ENCODE peak calls at places on chromosomes 16 and 17, in five cellular contexts. H is RWPE1, U is heart left ventricle, O is left ventricle myocardium inferior, Z is left lung. X is an unnamed sample.

GRCh38 chr16:88830783-88831182 is 19.1 kb upstream of the APRT start:
- DNase-seq in Z (no peak), H (no peak), U (no peak), O (no peak), X (no peak)

GRCh38 chr16:10981697-10982216 is 37.4 kb downstream of the CLEC16A start:
- DNase-seq in U (no peak), H (no peak), Z (no peak), O (no peak), X (no peak)

GRCh38 chr16:87255866-87256265 is 61.3 kb downstream of the C16orf95 start:
- DNase-seq in H (no peak), O (no peak), U (no peak), Z (no peak), X (no peak)

GRCh38 chr16:4003166-4003565 is 113.1 kb downstream of the ADCY9 start:
- DNase-seq in U (no peak), Z (no peak), H (no peak), O (no peak), X (peak; percentile 51)

GRCh38 chr17:48131216-48131824 is 23.8 kb downstream of the SNX11 start:
- DNase-seq in H (peak; percentile 67), U (peak; percentile 60), O (no peak), Z (no peak), X (no peak)

GRCh38 chr17:30454635-30455034 is 22.6 kb upstream of the GOSR1 start:
- DNase-seq in U (no peak), Z (no peak), H (no peak), O (no peak), X (no peak)

GRCh38 chr16:58661199-58661830 is 23.3 kb downstream of the SLC38A7 start:
- DNase-seq in Z (peak; percentile 46), H (peak; percentile 86), U (peak; percentile 52), O (peak; percentile 27), X (no peak)

GRCh38 chr16:31064882-31065461 is 9.1 kb downstream of the ZNF668 start:
- DNase-seq in O (peak; percentile 68), U (peak; percentile 62), Z (no peak), H (peak; percentile 79), X (no peak)

GRCh38 chr17:17757944-17758343 is 76.7 kb downstream of the RAI1 start:
- DNase-seq in H (no peak), U (no peak), O (no peak), Z (no peak), X (peak; percentile 49)

GRCh38 chr16:63403792-63404191 is 1367.6 kb upstream of the CDH8 start:
- DNase-seq in U (no peak), O (no peak), H (no peak), Z (no peak), X (peak; percentile 37)

GRCh38 chr16:22659933-22660332 is 149.2 kb downstream of the NPIPB5 start:
- DNase-seq in H (no peak), O (no peak), U (no peak), Z (no peak), X (no peak)

GRCh38 chr16:61500851-61501250 is 535.4 kb downstream of the CDH8 start:
- DNase-seq in O (no peak), U (no peak), Z (no peak), H (no peak), X (no peak)

GRCh38 chr16:27285676-27286196 is 17.2 kb upstream of the NSMCE1 start:
- DNase-seq in Z (peak; percentile 53), U (peak; percentile 34), H (no peak), O (no peak), X (no peak)

GRCh38 chr17:19288453-19288852 is 51.3 kb downstream of the EPN2 start:
- DNase-seq in O (no peak), Z (no peak), H (no peak), U (no peak), X (no peak)

GRCh38 chr16:11670171-11671131 is 2.2 kb downstream of the SNN start:
- DNase-seq in Z (no peak), H (no peak), U (no peak), O (no peak), X (peak; percentile 76)

GRCh38 chr17:34413443-34414076 is 50.5 kb upstream of the CCL1 start:
- DNase-seq in H (no peak), Z (no peak), U (no peak), O (no peak), X (no peak)

GRCh38 chr16:67163164-67163902 is 1.2 kb upstream of the HSF4 start:
- DNase-seq in U (peak; percentile 63), Z (no peak), O (peak; percentile 68), H (no peak), X (peak; percentile 84)

GRCh38 chr17:82252511-82253178 is 20.9 kb downstream of the CSNK1D start:
- DNase-seq in Z (no peak), H (no peak), U (no peak), O (no peak), X (no peak)

GRCh38 chr17:7997186-7997585 is 5.2 kb upstream of the GUCY2D start:
- DNase-seq in H (no peak), O (peak; percentile 33), U (peak; percentile 39), Z (no peak), X (peak; percentile 5)

GRCh38 chr17:68600881-68601564 is at the start of gene FAM20A:
- DNase-seq in O (peak; percentile 58), H (no peak), Z (peak; percentile 79), U (peak; percentile 69), X (peak; percentile 86)

GRCh38 chr17:17847102-17847501 is 10.3 kb upstream of the SREBF1 start:
- DNase-seq in H (no peak), U (no peak), Z (no peak), O (no peak), X (no peak)

GRCh38 chr16:89711601-89712475 is 8.9 kb downstream of the VPS9D1 start:
- DNase-seq in U (no peak), O (no peak), H (peak; percentile 97), Z (no peak), X (peak; percentile 84)

GRCh38 chr17:42806249-42806648 is 7.6 kb downstream of the CNTD1 start:
- DNase-seq in H (no peak), U (no peak), Z (no peak), O (no peak), X (no peak)

GRCh38 chr17:57455063-57455914 is 199.0 kb downstream of the MSI2 start:
- DNase-seq in Z (no peak), H (no peak), U (no peak), O (no peak), X (no peak)

GRCh38 chr17:30600830-30601494 is 123.8 kb downstream of the GOSR1 start:
- DNase-seq in U (no peak), H (peak; percentile 44), O (no peak), Z (no peak), X (no peak)

GRCh38 chr16:49181812-49182211 is 99.8 kb downstream of the CBLN1 start:
- DNase-seq in U (no peak), O (no peak), Z (no peak), H (no peak), X (no peak)

GRCh38 chr16:11308493-11309283 is 27.6 kb upstream of the PRM1 start:
- DNase-seq in U (no peak), Z (no peak), H (no peak), O (no peak), X (peak; percentile 93)

GRCh38 chr16:11349599-11350276 is 4.5 kb downstream of the RMI2 start:
- DNase-seq in U (peak; percentile 46), O (peak; percentile 48), H (peak; percentile 28), Z (peak; percentile 76), X (peak; percentile 91)

GRCh38 chr17:49602783-49603182 is 27.1 kb downstream of the NXPH3 start:
- DNase-seq in U (no peak), O (no peak), H (no peak), Z (no peak), X (no peak)

GRCh38 chr16:86170720-86171119 is 271.8 kb downstream of the IRF8 start:
- DNase-seq in O (no peak), Z (no peak), H (no peak), U (no peak), X (no peak)

GRCh38 chr17:7579839-7580630 is 597 bp downstream of the CD68 start:
- DNase-seq in O (no peak), Z (no peak), U (no peak), H (no peak), X (peak; percentile 70)

DNA sequence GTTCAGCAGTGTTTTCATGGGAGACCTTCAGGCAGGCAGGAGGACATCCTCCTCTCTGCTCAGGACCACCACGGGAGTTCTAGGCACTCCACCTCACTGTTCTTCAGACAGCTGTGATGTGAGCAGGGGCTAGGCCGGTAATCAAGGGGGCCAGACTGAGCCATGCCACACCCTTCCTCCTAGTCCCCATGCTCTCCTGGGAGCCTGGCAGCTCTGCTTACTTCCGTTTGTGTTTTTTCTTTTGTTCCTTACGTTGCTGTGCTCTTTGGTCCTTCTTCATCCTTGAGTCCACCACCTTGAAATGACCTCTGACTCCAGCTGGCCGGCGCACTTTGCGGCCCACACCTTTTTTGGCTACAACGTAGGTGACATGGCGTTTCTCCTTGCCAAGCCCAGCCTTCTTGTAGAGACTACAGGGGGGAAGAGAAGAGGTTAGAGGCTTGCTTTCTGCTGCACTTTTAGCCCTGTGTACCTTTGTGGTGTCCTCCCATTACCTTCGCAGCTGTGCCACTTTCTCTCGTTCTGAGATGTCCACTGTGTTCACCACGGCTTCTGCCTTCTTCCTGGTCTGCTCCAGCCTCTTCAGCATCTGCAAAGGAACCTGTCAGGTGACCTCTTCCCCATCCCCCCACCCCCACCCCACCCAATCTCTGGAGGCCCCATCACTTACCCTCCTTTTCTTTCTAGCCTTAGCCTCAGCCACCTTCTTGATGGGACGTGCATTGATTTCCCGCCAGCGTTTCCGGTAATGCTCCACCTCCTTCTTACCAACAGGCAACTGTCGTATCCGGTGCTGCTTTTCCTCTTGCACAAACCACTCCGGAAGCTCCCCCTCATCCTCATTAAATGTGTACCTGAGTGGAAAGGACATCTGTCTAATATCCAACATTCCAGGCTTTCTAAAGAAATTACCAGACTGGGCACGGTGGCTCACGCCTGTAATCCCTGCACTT is 7.4 kb upstream of the PSMC5 start:
- DNase-seq in H (no peak), O (peak; percentile 13), U (no peak), Z (no peak), X (no peak)
- TF ChIP-seq CTCF in H (no peak), O (no peak), U (no peak), Z (no peak), X (no peak)

GRCh38 chr17:45197555-45198334 is 23.9 kb upstream of the FMNL1 start:
- DNase-seq in H (peak; percentile 86), O (peak; percentile 93), Z (peak; percentile 92), U (peak; percentile 91), X (peak; percentile 95)
- H3K27ac ChIP-seq in H (peak overlapping the region; percentile 69), O (peak overlapping the region; percentile 76), Z (peak overlapping the region; percentile 57), U (peak overlapping the region; percentile 58), X (no peak overlapping the region)

DNA sequence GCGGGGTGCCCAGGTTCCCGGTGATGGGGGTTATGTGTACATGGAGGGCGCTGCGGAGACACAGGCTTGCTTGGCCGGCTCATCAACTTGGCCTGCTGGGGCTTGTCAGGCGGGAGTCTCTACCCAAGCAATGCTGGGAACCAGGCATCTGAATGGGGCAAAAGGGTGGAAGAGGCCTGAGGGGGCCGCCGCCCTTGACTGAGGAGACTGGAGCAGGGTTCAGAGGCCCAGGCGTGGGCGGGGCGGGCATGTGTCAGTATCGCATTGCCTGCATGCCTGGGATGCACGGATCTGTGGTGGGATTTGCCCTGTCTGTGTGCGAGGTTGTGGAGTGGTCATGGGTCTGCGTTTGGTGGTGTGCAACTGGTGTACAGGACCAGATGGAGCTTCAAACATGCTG is 21.1 kb downstream of the ARHGAP23 start:
- DNase-seq in H (peak; percentile 86), U (no peak), O (no peak), Z (no peak), X (no peak)
- TF ChIP-seq CTCF in H (no peak), U (no peak), O (no peak), Z (no peak), X (no peak)

DNA sequence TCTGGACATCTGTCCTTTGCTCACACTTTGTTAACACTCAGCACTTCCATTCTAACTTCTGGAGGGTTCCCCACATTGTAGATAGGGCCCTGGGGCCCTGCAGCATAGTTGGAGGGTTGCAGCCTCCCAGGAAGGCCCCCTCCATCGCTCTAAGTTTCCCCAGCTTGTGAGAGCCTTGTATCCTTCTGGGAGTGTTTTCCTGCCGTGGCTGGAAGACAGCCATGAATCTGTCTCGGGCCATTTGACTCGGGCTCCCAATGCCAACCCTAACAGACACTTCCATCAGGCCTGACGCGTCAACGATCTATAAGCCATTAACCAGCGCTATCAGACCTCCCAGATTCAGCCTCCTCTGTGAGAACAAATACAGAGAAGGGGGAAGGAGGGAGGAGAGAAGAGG is 263.7 kb upstream of the RPL38 start:
- DNase-seq in U (no peak), O (no peak), Z (no peak), H (no peak), X (no peak)
- H3K27ac ChIP-seq in U (no peak overlapping the region), O (no peak overlapping the region), Z (no peak overlapping the region), H (no peak overlapping the region), X (no peak overlapping the region)